ENCODE peak calls at places on chromosomes 6 and 20, in eight cellular contexts. Z, R, Q, V, F, C, H and X are unnamed samples.

GRCh38 chr6:108118791-108119211 is 44.3 kb upstream of the OSTM1 start:
- DNase-seq in Z (peak; percentile 17), R (no peak), Q (no peak), V (no peak), F (no peak), C (no peak), H (no peak), X (no peak)

GRCh38 chr20:63935447-63935846 is 20.8 kb downstream of the UCKL1 start:
- DNase-seq in Z (no peak), R (no peak), Q (no peak), V (no peak), F (no peak), C (no peak), H (no peak), X (no peak)

GRCh38 chr20:44464514-44464913 is 11.2 kb upstream of the TTPAL start:
- DNase-seq in Z (no peak), R (no peak), Q (peak; percentile 49), V (no peak), F (no peak), C (no peak), H (no peak), X (no peak)

GRCh38 chr6:105911106-105911629 is 175.0 kb upstream of the PRDM1 start:
- DNase-seq in Z (no peak), R (no peak), Q (no peak), V (no peak), F (no peak), C (no peak), H (no peak), X (no peak)

GRCh38 chr6:169168302-169168630 is 85.4 kb downstream of the THBS2 start:
- DNase-seq in Z (no peak), R (no peak), Q (no peak), V (no peak), F (no peak), C (no peak), H (no peak), X (no peak)

GRCh38 chr6:90778419-90779203 is 191.7 kb upstream of the MAP3K7 start:
- DNase-seq in Z (no peak), R (no peak), Q (no peak), V (no peak), F (no peak), C (no peak), H (no peak), X (no peak)

GRCh38 chr20:34045930-34046329 is 52.2 kb downstream of the RALY start:
- DNase-seq in Z (no peak), R (no peak), Q (peak; percentile 84), V (no peak), F (no peak), C (no peak), H (no peak), X (no peak)

GRCh38 chr6:35427851-35428321 is 24.3 kb upstream of the FANCE start:
- DNase-seq in Z (no peak), R (no peak), Q (no peak), V (no peak), F (no peak), C (no peak), H (no peak), X (no peak)

GRCh38 chr20:17943343-17943742 is 25.3 kb downstream of the SNX5 start:
- DNase-seq in Z (peak; percentile 42), R (no peak), Q (no peak), V (no peak), F (no peak), C (no peak), H (no peak), X (no peak)

GRCh38 chr6:104953410-104953953 is 3.4 kb upstream of the LIN28B start:
- DNase-seq in Z (no peak), R (no peak), Q (no peak), V (no peak), F (no peak), C (peak; percentile 91), H (no peak), X (no peak)

GRCh38 chr6:157428418-157429202 is 47.6 kb downstream of the ZDHHC14 start:
- DNase-seq in Z (no peak), R (peak; percentile 56), Q (peak; percentile 73), V (no peak), F (no peak), C (no peak), H (no peak), X (no peak)